ENCODE peak calls at places on chromosomes 12 and 14, in five cellular contexts. B, V, Q, S and E are unnamed samples.

GRCh38 chr14:104979758-104980591 is 1.8 kb upstream of the AHNAK2 start:
- DNase-seq in B (no peak), V (no peak), Q (no peak), S (no peak), E (no peak)

GRCh38 chr12:113242018-113242418 is 20.8 kb downstream of the TPCN1 start:
- DNase-seq in B (no peak), V (peak; percentile 54), Q (no peak), S (peak; percentile 26), E (no peak)

GRCh38 chr14:74135386-74135785 is 50.6 kb downstream of the LIN52 start:
- DNase-seq in B (no peak), V (no peak), Q (no peak), S (no peak), E (no peak)

GRCh38 chr12:19764408-19764807 is 325.1 kb downstream of the AEBP2 start:
- DNase-seq in B (no peak), V (no peak), Q (no peak), S (no peak), E (no peak)

GRCh38 chr12:21774358-21775129 is at the start of gene KCNJ8:
- DNase-seq in B (peak; percentile 91), V (peak; percentile 52), Q (peak; percentile 12), S (peak; percentile 88), E (peak; percentile 64)

GRCh38 chr12:96193725-96194571 is at the start of gene ELK3:
- DNase-seq in B (peak; percentile 38), V (peak; percentile 89), Q (peak; percentile 56), S (peak; percentile 39), E (peak; percentile 66)

GRCh38 chr14:51576899-51577298 is 74.8 kb upstream of the FRMD6 start:
- DNase-seq in B (no peak), V (no peak), Q (no peak), S (no peak), E (peak; percentile 14)

GRCh38 chr12:101707131-101707782 is 9.8 kb downstream of the CHPT1 start:
- DNase-seq in B (no peak), V (no peak), Q (no peak), S (no peak), E (no peak)

DNA sequence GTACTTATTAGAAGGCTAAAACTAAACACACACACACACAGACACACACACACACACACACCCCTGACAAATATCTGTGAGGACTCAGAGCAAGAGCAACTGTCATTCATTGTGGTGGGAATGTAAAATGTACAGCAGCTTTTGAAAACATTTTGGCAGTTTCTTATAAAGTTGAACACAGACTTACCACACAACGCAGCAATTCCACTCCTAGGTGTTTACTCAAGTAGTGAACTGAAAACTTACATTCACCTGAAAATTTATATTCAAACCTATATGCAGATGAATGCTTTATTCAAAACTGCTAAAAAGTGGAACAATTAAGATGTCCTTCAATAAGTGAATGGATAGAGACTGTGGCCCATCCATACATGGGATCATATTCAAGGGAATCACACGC is 18.6 kb downstream of the ZNF605 start:
- DNase-seq in B (no peak), V (no peak), Q (no peak), S (no peak), E (no peak)
- H3K9me3 ChIP-seq in B (peaks cover 79% of the 10 kb centered on the region), V (no peaks in the 10 kb centered on the region), Q (peaks cover 73% of the 10 kb centered on the region), S (peaks cover 29% of the 10 kb centered on the region), E (peaks cover 6% of the 10 kb centered on the region)

GRCh38 chr12:67068773-67069450 is 200.2 kb upstream of the CAND1 start:
- DNase-seq in B (peak; percentile 55), V (peak; percentile 73), Q (peak; percentile 37), S (peak; percentile 54), E (peak; percentile 66)
- H3K4me3 ChIP-seq in B (peak overlapping the region; percentile 75), V (peak overlapping the region; percentile 60), Q (peak overlapping the region; percentile 75), S (peak overlapping the region; percentile 60), E (peak overlapping the region; percentile 50)

GRCh38 chr12:34599530-34600513 is 577.5 kb downstream of the ALG10 start:
- DNase-seq in B (no peak), V (no peak), Q (no peak), S (no peak), E (no peak)
- H3K9me3 ChIP-seq in B (peaks cover 22% of the 10 kb centered on the region), V (no peaks in the 10 kb centered on the region), Q (peaks cover 9% of the 10 kb centered on the region), S (peaks cover under 1% of the 10 kb centered on the region), E (no peaks in the 10 kb centered on the region)

DNA sequence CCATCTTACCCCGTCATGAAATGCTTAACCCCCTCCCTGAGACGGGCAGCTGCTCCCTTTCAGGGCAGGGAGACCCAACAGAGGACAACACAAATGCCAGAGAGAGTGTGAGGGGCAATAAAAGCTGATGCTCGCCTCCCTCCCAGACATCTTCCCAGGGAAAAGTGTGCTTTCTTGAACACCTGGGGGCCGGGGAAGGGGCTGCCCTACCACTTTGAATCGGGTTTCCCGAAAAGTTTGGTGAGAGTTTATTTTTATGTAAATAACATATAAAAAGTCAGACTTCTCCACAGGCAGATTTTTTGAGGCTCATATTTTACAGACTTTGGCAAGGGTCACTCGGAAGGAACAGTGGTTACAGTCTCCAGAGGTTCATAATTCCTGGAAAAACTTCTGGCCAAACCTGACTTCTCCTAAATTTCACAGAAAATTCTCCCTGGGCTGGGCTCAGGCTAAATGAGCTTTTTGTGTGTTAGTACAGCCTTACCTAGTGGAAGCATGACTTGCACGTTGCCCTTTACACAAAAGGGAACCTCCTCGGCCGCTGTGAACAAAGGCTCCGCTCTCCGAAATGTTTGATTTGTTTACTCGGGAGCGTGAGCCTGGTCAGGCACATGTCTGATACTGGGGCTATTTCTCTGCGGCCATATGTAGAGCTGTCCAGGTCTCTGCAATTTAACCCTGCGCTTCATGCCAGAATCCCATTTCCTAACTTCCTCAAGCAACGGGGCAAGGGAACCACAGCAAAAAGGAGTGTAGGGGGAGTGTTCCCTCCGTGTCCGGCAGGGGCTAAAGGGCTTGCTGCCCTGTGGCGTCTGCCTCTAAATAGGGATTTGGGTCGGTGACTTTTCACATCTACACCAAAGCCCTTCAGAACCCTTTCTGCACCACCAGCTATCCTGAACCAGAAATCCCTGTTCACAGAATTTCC is 3.4 kb downstream of the RTL1 start:
- DNase-seq in B (no peak), V (peak; percentile 34), Q (no peak), S (no peak), E (peak; percentile 45)
- H3K4me3 ChIP-seq in B (peak overlapping the region; percentile 34), V (no peak overlapping the region), Q (no peak overlapping the region), S (no peak overlapping the region), E (no peak overlapping the region)